ENCODE peak calls at places on chromosomes 3 and 15, in seven cellular contexts. U, T, J, B, R, C and L are unnamed samples.

GRCh38 chr3:183330881-183331280 is 77.8 kb downstream of the B3GNT5 start:
- DNase-seq in U (no peak), B (peak; percentile 82), R (no peak), T (no peak), C (no peak), J (no peak), L (no peak)

GRCh38 chr15:57118013-57118799 is 199.8 kb downstream of the TCF12 start:
- DNase-seq in B (no peak), J (no peak), C (no peak), R (no peak), T (peak; percentile 27), U (no peak), L (no peak)

GRCh38 chr3:46465196-46465520 is 453 bp upstream of the LTF start:
- DNase-seq in B (no peak), T (no peak), U (no peak), J (no peak), R (no peak), C (no peak), L (no peak)

GRCh38 chr3:105505167-105505566 is 138.5 kb downstream of the ALCAM start:
- DNase-seq in U (no peak), B (no peak), J (no peak), T (no peak), R (no peak), C (no peak), L (no peak)

GRCh38 chr3:167929937-167930336 is 165.8 kb downstream of the GOLIM4 start:
- DNase-seq in U (no peak), C (no peak), T (no peak), R (no peak), B (no peak), J (no peak), L (no peak)

GRCh38 chr3:143600762-143601161 is 247.5 kb downstream of the SLC9A9 start:
- DNase-seq in B (no peak), J (no peak), C (no peak), T (no peak), R (no peak), U (no peak), L (no peak)

GRCh38 chr3:88188436-88188835 is 38.7 kb downstream of the C3orf38 start:
- DNase-seq in B (no peak), T (peak; percentile 21), R (no peak), C (no peak), J (no peak), U (no peak), L (no peak)

GRCh38 chr3:48832691-48833090 is 15.0 kb downstream of the PRKAR2A start:
- DNase-seq in T (peak; percentile 12), R (no peak), B (no peak), C (no peak), U (no peak), J (no peak), L (peak; percentile 23)

GRCh38 chr15:75920079-75920478 is 16.4 kb downstream of the FBXO22 start:
- DNase-seq in C (no peak), T (peak; percentile 13), R (no peak), J (no peak), B (no peak), U (peak; percentile 44), L (no peak)

GRCh38 chr3:141789281-141789680 is 26.1 kb downstream of the GRK7 start:
- DNase-seq in J (no peak), B (peak; percentile 61), R (peak; percentile 66), T (peak; percentile 19), C (no peak), U (no peak), L (no peak)

GRCh38 chr3:16286161-16286560 is 21.1 kb downstream of the OXNAD1 start:
- DNase-seq in R (no peak), C (peak; percentile 42), J (no peak), T (no peak), B (no peak), U (no peak), L (no peak)

GRCh38 chr3:37321863-37322262 is 147.5 kb upstream of the LRRFIP2 start:
- DNase-seq in J (no peak), C (no peak), B (no peak), R (no peak), T (no peak), U (no peak), L (no peak)

GRCh38 chr3:37321260-37321852 is 147.0 kb upstream of the LRRFIP2 start:
- DNase-seq in J (no peak), B (no peak), T (no peak), R (no peak), C (no peak), U (no peak), L (no peak)

GRCh38 chr3:37329465-37329864 is 155.1 kb upstream of the LRRFIP2 start:
- DNase-seq in T (no peak), B (no peak), R (no peak), C (no peak), J (no peak), U (no peak), L (no peak)

GRCh38 chr3:37326144-37326543 is 151.8 kb upstream of the LRRFIP2 start:
- DNase-seq in B (no peak), T (no peak), C (no peak), R (no peak), J (no peak), U (no peak), L (no peak)

DNA sequence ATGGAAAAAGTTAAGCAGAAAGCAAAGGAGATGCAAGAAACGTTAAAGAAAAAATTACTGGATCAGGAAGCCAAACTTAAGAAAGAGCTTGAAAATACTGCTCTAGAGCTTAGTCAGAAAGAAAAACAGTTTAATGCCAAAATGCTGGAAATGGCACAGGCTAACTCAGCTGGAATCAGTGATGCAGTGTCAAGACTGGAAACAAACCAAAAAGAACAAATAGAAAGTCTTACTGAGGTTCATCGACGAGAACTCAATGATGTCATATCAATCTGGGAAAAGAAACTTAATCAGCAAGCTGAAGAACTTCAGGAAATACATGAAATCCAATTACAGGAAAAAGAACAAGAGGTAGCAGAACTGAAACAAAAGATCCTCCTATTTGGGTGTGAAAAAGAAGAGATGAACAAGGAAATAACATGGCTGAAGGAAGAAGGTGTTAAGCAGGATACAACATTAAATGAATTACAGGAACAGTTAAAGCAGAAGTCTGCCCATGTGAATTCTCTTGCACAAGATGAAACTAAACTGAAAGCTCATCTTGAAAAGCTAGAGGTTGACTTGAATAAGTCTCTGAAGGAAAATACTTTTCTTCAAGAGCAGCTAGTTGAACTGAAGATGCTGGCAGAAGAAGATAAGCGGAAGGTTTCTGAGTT is 150.5 kb upstream of the LRRFIP2 start:
- DNase-seq in T (no peak), C (no peak), R (no peak), B (no peak), U (no peak), J (no peak), L (no peak)
- H3K36me3 ChIP-seq in T (peaks cover 18% of the 10 kb centered on the region), C (peaks cover 68% of the 10 kb centered on the region), R (no peaks in the 10 kb centered on the region), B (peaks cover 97% of the 10 kb centered on the region), U (peaks cover 31% of the 10 kb centered on the region), J (no peaks in the 10 kb centered on the region), L (no peaks in the 10 kb centered on the region)

GRCh38 chr3:14947105-14947885 is at the start of gene NR2C2:
- DNase-seq in J (peak; percentile 86), C (peak; percentile 88), B (peak; percentile 94), T (peak; percentile 68), U (peak; percentile 84), R (peak; percentile 90), L (peak; percentile 89)
- TF ChIP-seq POLR2A in J (peak; percentile 89), C (peak; percentile 97), B (peak; percentile 87), T (peak; percentile 64), U (peak; percentile 87), R (no peak), L (peak; percentile 85)

GRCh38 chr3:196499061-196499460 is 4.5 kb downstream of the RNF168 start:
- DNase-seq in C (no peak), T (no peak), U (no peak), R (no peak), J (no peak), B (peak; percentile 40), L (no peak)
- H3K4me3 ChIP-seq in C (no peak overlapping the region), T (peak overlapping the region; percentile 99), U (no peak overlapping the region), R (no peak overlapping the region), J (no peak overlapping the region), B (peak overlapping the region; percentile 91), L (no peak overlapping the region)

GRCh38 chr15:66323312-66323928 is 30.1 kb downstream of the DIS3L start:
- DNase-seq in T (no peak), C (no peak), B (peak; percentile 90), U (no peak), J (no peak), R (no peak), L (no peak)
- H3K36me3 ChIP-seq in T (peaks cover 18% of the 10 kb centered on the region), C (peaks cover 88% of the 10 kb centered on the region), B (peaks cover 72% of the 10 kb centered on the region), U (peaks cover 80% of the 10 kb centered on the region), J (no peaks in the 10 kb centered on the region), R (no peaks in the 10 kb centered on the region), L (peaks cover 10% of the 10 kb centered on the region)